ENCODE peak calls at places on chromosomes 16 and 17, in eight cellular contexts. W, M, R, Y, S, L, D and G are unnamed samples.

GRCh38 chr16:88062341-88062861 is 111.2 kb downstream of the BANP start:
- DNase-seq in R (peak), S (no peak), M (no peak), Y (no peak), D (no peak), L (peak), W (no peak), G (no peak)

GRCh38 chr17:266701-267656 is 85.5 kb upstream of the DOC2B start:
- DNase-seq in W (no peak), L (peak), Y (no peak), M (no peak), S (no peak), R (peak), D (no peak), G (no peak)

GRCh38 chr17:62921837-62922236 is 44.2 kb upstream of the TANC2 start:
- DNase-seq in Y (no peak), W (no peak), L (no peak), D (no peak), R (no peak), S (no peak), M (no peak), G (no peak)

GRCh38 chr16:17448640-17449638 is 21.8 kb downstream of the XYLT1 start:
- DNase-seq in Y (no peak), D (no peak), L (no peak), W (no peak), R (no peak), M (no peak), S (peak), G (peak)

GRCh38 chr16:82782715-82783251 is 156.0 kb downstream of the CDH13 start:
- DNase-seq in W (peak), L (peak), S (no peak), Y (peak), D (peak), M (no peak), R (peak), G (no peak)

GRCh38 chr16:81519298-81520150 is 74.9 kb downstream of the CMIP start:
- DNase-seq in D (no peak), L (no peak), W (no peak), S (no peak), Y (no peak), R (no peak), M (no peak), G (no peak)

GRCh38 chr16:2827481-2827790 is 2.7 kb upstream of the ZG16B start:
- DNase-seq in M (no peak), W (no peak), S (no peak), L (no peak), Y (no peak), R (no peak), D (no peak), G (no peak)

GRCh38 chr16:23578096-23578830 is 17.9 kb downstream of the NDUFAB1 start:
- DNase-seq in L (no peak), S (no peak), D (no peak), M (no peak), R (peak), Y (no peak), W (no peak), G (no peak)

GRCh38 chr17:51948128-51948527 is 210.4 kb downstream of the CA10 start:
- DNase-seq in S (no peak), W (peak), Y (no peak), L (no peak), M (peak), D (no peak), R (no peak), G (no peak)

GRCh38 chr16:56389554-56389953 is 35.8 kb downstream of the AMFR start:
- DNase-seq in D (no peak), S (no peak), W (no peak), M (no peak), R (peak), Y (no peak), L (no peak), G (no peak)

GRCh38 chr16:89189358-89190025 is 10.8 kb downstream of the SLC22A31 start:
- DNase-seq in D (no peak), S (no peak), Y (no peak), L (no peak), M (no peak), R (no peak), W (no peak), G (no peak)

GRCh38 chr16:14957576-14958322 is 17.1 kb upstream of the PDXDC1 start:
- DNase-seq in W (no peak), M (no peak), S (no peak), L (no peak), D (no peak), R (no peak), Y (no peak), G (no peak)

GRCh38 chr17:16935786-16936185 is 36.1 kb downstream of the TNFRSF13B start:
- DNase-seq in S (no peak), W (no peak), M (no peak), Y (no peak), R (no peak), L (no peak), D (no peak), G (no peak)

GRCh38 chr17:82930043-82930923 is 90.5 kb upstream of the ZNF750 start:
- DNase-seq in Y (no peak), L (no peak), D (no peak), M (no peak), S (no peak), W (no peak), R (no peak), G (no peak)

GRCh38 chr16:19766988-19767387 is 48.9 kb downstream of the IQCK start:
- DNase-seq in L (no peak), D (no peak), Y (no peak), R (no peak), M (no peak), S (no peak), W (no peak), G (no peak)

GRCh38 chr17:59361386-59361785 is 29.9 kb downstream of the YPEL2 start:
- DNase-seq in D (no peak), M (no peak), L (no peak), R (peak), Y (no peak), W (no peak), S (no peak), G (no peak)

GRCh38 chr16:57019746-57020145 is 30.4 kb downstream of the NLRC5 start:
- DNase-seq in M (no peak), L (no peak), W (no peak), S (no peak), R (no peak), Y (no peak), D (no peak), G (no peak)

GRCh38 chr17:43927101-43927935 is 15.0 kb downstream of the PPY start:
- DNase-seq in W (no peak), Y (no peak), L (peak), D (no peak), S (no peak), M (no peak), R (no peak), G (no peak)

GRCh38 chr17:58969156-58969555 is 137.5 kb downstream of the TRIM37 start:
- DNase-seq in M (no peak), S (no peak), D (peak), R (no peak), Y (peak), L (peak), W (peak), G (no peak)

GRCh38 chr17:30224419-30224960 is 11.0 kb downstream of the SLC6A4 start:
- DNase-seq in L (no peak), W (no peak), R (no peak), M (no peak), Y (no peak), D (no peak), S (no peak), G (no peak)

GRCh38 chr16:9821970-9822369 is 360.3 kb downstream of the GRIN2A start:
- DNase-seq in S (no peak), R (no peak), D (no peak), Y (no peak), M (no peak), L (no peak), W (no peak), G (no peak)

GRCh38 chr16:53282975-53283946 is 151.0 kb upstream of the RBL2 start:
- DNase-seq in Y (peak), S (no peak), W (peak), R (peak), D (peak), L (peak), M (peak), G (no peak)

GRCh38 chr16:48997081-48997615 is 284.5 kb downstream of the CBLN1 start:
- DNase-seq in S (no peak), W (no peak), M (no peak), R (no peak), Y (no peak), L (no peak), D (no peak), G (no peak)

GRCh38 chr16:63568184-63568583 is 1531.9 kb upstream of the CDH8 start:
- DNase-seq in D (no peak), R (no peak), L (peak), Y (no peak), S (no peak), W (no peak), M (no peak), G (no peak)